ENCODE peak calls at places on chromosomes 3 and 15, in four cellular contexts. One of them, this sample, is unnamed.

GRCh38 chr3:5479229-5479799 is 291.8 kb downstream of the EDEM1 start:
- DNase-seq in activated CD4-positive, alpha-beta T cell treated with anti-CD3 and anti-CD28 coated beads, Interleukin-2, amount 50 U/mL, for 48 hours: no peak
- DNase-seq in HFF-Myc: no peak
- DNase-seq in stimulated activated CD4-positive, alpha-beta T cell treated with anti-CD3 and anti-CD28 coated beads, Interleukin-12 subunit alpha, Interleukin-12 subunit beta, amount 100 ng/mL, for 4 hours: no peak
- DNase-seq in this sample: no peak

GRCh38 chr3:46019707-46020106 is 7.6 kb downstream of the XCR1 start:
- DNase-seq in HFF-Myc: no peak
- DNase-seq in stimulated activated CD4-positive, alpha-beta T cell treated with anti-CD3 and anti-CD28 coated beads, Interleukin-12 subunit alpha, Interleukin-12 subunit beta, amount 100 ng/mL, for 4 hours: no peak
- DNase-seq in activated CD4-positive, alpha-beta T cell treated with anti-CD3 and anti-CD28 coated beads, Interleukin-2, amount 50 U/mL, for 48 hours: peak
- DNase-seq in this sample: peak

GRCh38 chr3:76442374-76442915 is 597.5 kb upstream of the ROBO2 start:
- DNase-seq in activated CD4-positive, alpha-beta T cell treated with anti-CD3 and anti-CD28 coated beads, Interleukin-2, amount 50 U/mL, for 48 hours: no peak
- DNase-seq in HFF-Myc: no peak
- DNase-seq in stimulated activated CD4-positive, alpha-beta T cell treated with anti-CD3 and anti-CD28 coated beads, Interleukin-12 subunit alpha, Interleukin-12 subunit beta, amount 100 ng/mL, for 4 hours: no peak
- DNase-seq in this sample: no peak

GRCh38 chr3:85821130-85821756 is 862.5 kb downstream of the CADM2 start:
- DNase-seq in HFF-Myc: no peak
- DNase-seq in activated CD4-positive, alpha-beta T cell treated with anti-CD3 and anti-CD28 coated beads, Interleukin-2, amount 50 U/mL, for 48 hours: no peak
- DNase-seq in stimulated activated CD4-positive, alpha-beta T cell treated with anti-CD3 and anti-CD28 coated beads, Interleukin-12 subunit alpha, Interleukin-12 subunit beta, amount 100 ng/mL, for 4 hours: no peak
- DNase-seq in this sample: no peak

GRCh38 chr3:149371001-149371722 is 6.3 kb downstream of the TM4SF1 start:
- DNase-seq in activated CD4-positive, alpha-beta T cell treated with anti-CD3 and anti-CD28 coated beads, Interleukin-2, amount 50 U/mL, for 48 hours: no peak
- DNase-seq in stimulated activated CD4-positive, alpha-beta T cell treated with anti-CD3 and anti-CD28 coated beads, Interleukin-12 subunit alpha, Interleukin-12 subunit beta, amount 100 ng/mL, for 4 hours: no peak
- DNase-seq in HFF-Myc: no peak
- DNase-seq in this sample: no peak

GRCh38 chr3:13538520-13539284 is 10.2 kb upstream of the FBLN2 start:
- DNase-seq in HFF-Myc: no peak
- DNase-seq in activated CD4-positive, alpha-beta T cell treated with anti-CD3 and anti-CD28 coated beads, Interleukin-2, amount 50 U/mL, for 48 hours: no peak
- DNase-seq in stimulated activated CD4-positive, alpha-beta T cell treated with anti-CD3 and anti-CD28 coated beads, Interleukin-12 subunit alpha, Interleukin-12 subunit beta, amount 100 ng/mL, for 4 hours: no peak
- DNase-seq in this sample: no peak

GRCh38 chr3:126087552-126088175 is 3.7 kb upstream of the SLC41A3 start:
- DNase-seq in activated CD4-positive, alpha-beta T cell treated with anti-CD3 and anti-CD28 coated beads, Interleukin-2, amount 50 U/mL, for 48 hours: no peak
- DNase-seq in stimulated activated CD4-positive, alpha-beta T cell treated with anti-CD3 and anti-CD28 coated beads, Interleukin-12 subunit alpha, Interleukin-12 subunit beta, amount 100 ng/mL, for 4 hours: no peak
- DNase-seq in HFF-Myc: no peak
- DNase-seq in this sample: no peak

GRCh38 chr3:115595611-115596010 is 27.7 kb upstream of the GAP43 start:
- DNase-seq in activated CD4-positive, alpha-beta T cell treated with anti-CD3 and anti-CD28 coated beads, Interleukin-2, amount 50 U/mL, for 48 hours: no peak
- DNase-seq in stimulated activated CD4-positive, alpha-beta T cell treated with anti-CD3 and anti-CD28 coated beads, Interleukin-12 subunit alpha, Interleukin-12 subunit beta, amount 100 ng/mL, for 4 hours: no peak
- DNase-seq in HFF-Myc: no peak
- DNase-seq in this sample: no peak

GRCh38 chr3:3664916-3665315 is 134.3 kb upstream of the LRRN1 start:
- DNase-seq in stimulated activated CD4-positive, alpha-beta T cell treated with anti-CD3 and anti-CD28 coated beads, Interleukin-12 subunit alpha, Interleukin-12 subunit beta, amount 100 ng/mL, for 4 hours: no peak
- DNase-seq in activated CD4-positive, alpha-beta T cell treated with anti-CD3 and anti-CD28 coated beads, Interleukin-2, amount 50 U/mL, for 48 hours: no peak
- DNase-seq in HFF-Myc: no peak
- DNase-seq in this sample: no peak

GRCh38 chr15:57865294-57865693 is 158.8 kb downstream of the POLR2M start:
- DNase-seq in activated CD4-positive, alpha-beta T cell treated with anti-CD3 and anti-CD28 coated beads, Interleukin-2, amount 50 U/mL, for 48 hours: no peak
- DNase-seq in HFF-Myc: no peak
- DNase-seq in stimulated activated CD4-positive, alpha-beta T cell treated with anti-CD3 and anti-CD28 coated beads, Interleukin-12 subunit alpha, Interleukin-12 subunit beta, amount 100 ng/mL, for 4 hours: no peak
- DNase-seq in this sample: no peak

GRCh38 chr15:32677238-32677750 is 35.8 kb downstream of the SCG5 start:
- DNase-seq in stimulated activated CD4-positive, alpha-beta T cell treated with anti-CD3 and anti-CD28 coated beads, Interleukin-12 subunit alpha, Interleukin-12 subunit beta, amount 100 ng/mL, for 4 hours: no peak
- DNase-seq in activated CD4-positive, alpha-beta T cell treated with anti-CD3 and anti-CD28 coated beads, Interleukin-2, amount 50 U/mL, for 48 hours: no peak
- DNase-seq in HFF-Myc: no peak
- DNase-seq in this sample: no peak

GRCh38 chr15:84844964-84845363 is 27.8 kb downstream of the ALPK3 start:
- DNase-seq in stimulated activated CD4-positive, alpha-beta T cell treated with anti-CD3 and anti-CD28 coated beads, Interleukin-12 subunit alpha, Interleukin-12 subunit beta, amount 100 ng/mL, for 4 hours: no peak
- DNase-seq in activated CD4-positive, alpha-beta T cell treated with anti-CD3 and anti-CD28 coated beads, Interleukin-2, amount 50 U/mL, for 48 hours: no peak
- DNase-seq in HFF-Myc: no peak
- DNase-seq in this sample: no peak

GRCh38 chr3:32391643-32392529 is at the start of gene CMTM7:
- DNase-seq in HFF-Myc: no peak
- DNase-seq in activated CD4-positive, alpha-beta T cell treated with anti-CD3 and anti-CD28 coated beads, Interleukin-2, amount 50 U/mL, for 48 hours: peak
- DNase-seq in stimulated activated CD4-positive, alpha-beta T cell treated with anti-CD3 and anti-CD28 coated beads, Interleukin-12 subunit alpha, Interleukin-12 subunit beta, amount 100 ng/mL, for 4 hours: peak
- DNase-seq in this sample: peak

GRCh38 chr3:168817177-168817576 is 721.5 kb upstream of the GOLIM4 start:
- DNase-seq in activated CD4-positive, alpha-beta T cell treated with anti-CD3 and anti-CD28 coated beads, Interleukin-2, amount 50 U/mL, for 48 hours: no peak
- DNase-seq in HFF-Myc: no peak
- DNase-seq in stimulated activated CD4-positive, alpha-beta T cell treated with anti-CD3 and anti-CD28 coated beads, Interleukin-12 subunit alpha, Interleukin-12 subunit beta, amount 100 ng/mL, for 4 hours: no peak
- DNase-seq in this sample: no peak

GRCh38 chr15:89129123-89129815 is 41.0 kb downstream of the ABHD2 start:
- DNase-seq in HFF-Myc: no peak
- DNase-seq in stimulated activated CD4-positive, alpha-beta T cell treated with anti-CD3 and anti-CD28 coated beads, Interleukin-12 subunit alpha, Interleukin-12 subunit beta, amount 100 ng/mL, for 4 hours: peak
- DNase-seq in activated CD4-positive, alpha-beta T cell treated with anti-CD3 and anti-CD28 coated beads, Interleukin-2, amount 50 U/mL, for 48 hours: peak
- DNase-seq in this sample: peak

GRCh38 chr3:166663194-166663593 is 716.9 kb downstream of the ZBBX start:
- DNase-seq in stimulated activated CD4-positive, alpha-beta T cell treated with anti-CD3 and anti-CD28 coated beads, Interleukin-12 subunit alpha, Interleukin-12 subunit beta, amount 100 ng/mL, for 4 hours: no peak
- DNase-seq in activated CD4-positive, alpha-beta T cell treated with anti-CD3 and anti-CD28 coated beads, Interleukin-2, amount 50 U/mL, for 48 hours: no peak
- DNase-seq in HFF-Myc: no peak
- DNase-seq in this sample: no peak

GRCh38 chr3:141498592-141499223 is 11.9 kb downstream of the RASA2 start:
- DNase-seq in stimulated activated CD4-positive, alpha-beta T cell treated with anti-CD3 and anti-CD28 coated beads, Interleukin-12 subunit alpha, Interleukin-12 subunit beta, amount 100 ng/mL, for 4 hours: peak
- DNase-seq in HFF-Myc: no peak
- DNase-seq in activated CD4-positive, alpha-beta T cell treated with anti-CD3 and anti-CD28 coated beads, Interleukin-2, amount 50 U/mL, for 48 hours: peak
- DNase-seq in this sample: peak

GRCh38 chr3:97245201-97245910 is 431.0 kb downstream of the EPHA6 start:
- DNase-seq in HFF-Myc: no peak
- DNase-seq in activated CD4-positive, alpha-beta T cell treated with anti-CD3 and anti-CD28 coated beads, Interleukin-2, amount 50 U/mL, for 48 hours: no peak
- DNase-seq in stimulated activated CD4-positive, alpha-beta T cell treated with anti-CD3 and anti-CD28 coated beads, Interleukin-12 subunit alpha, Interleukin-12 subunit beta, amount 100 ng/mL, for 4 hours: no peak
- DNase-seq in this sample: no peak

GRCh38 chr15:71683401-71684274 is 126.7 kb upstream of the NR2E3 start:
- DNase-seq in stimulated activated CD4-positive, alpha-beta T cell treated with anti-CD3 and anti-CD28 coated beads, Interleukin-12 subunit alpha, Interleukin-12 subunit beta, amount 100 ng/mL, for 4 hours: no peak
- DNase-seq in HFF-Myc: no peak
- DNase-seq in activated CD4-positive, alpha-beta T cell treated with anti-CD3 and anti-CD28 coated beads, Interleukin-2, amount 50 U/mL, for 48 hours: no peak
- DNase-seq in this sample: no peak

GRCh38 chr3:195260286-195260905 is 10.6 kb downstream of the XXYLT1 start:
- DNase-seq in activated CD4-positive, alpha-beta T cell treated with anti-CD3 and anti-CD28 coated beads, Interleukin-2, amount 50 U/mL, for 48 hours: peak
- DNase-seq in HFF-Myc: no peak
- DNase-seq in stimulated activated CD4-positive, alpha-beta T cell treated with anti-CD3 and anti-CD28 coated beads, Interleukin-12 subunit alpha, Interleukin-12 subunit beta, amount 100 ng/mL, for 4 hours: no peak
- DNase-seq in this sample: no peak

GRCh38 chr15:87267798-87268197 is 988.7 kb downstream of the NTRK3 start:
- DNase-seq in stimulated activated CD4-positive, alpha-beta T cell treated with anti-CD3 and anti-CD28 coated beads, Interleukin-12 subunit alpha, Interleukin-12 subunit beta, amount 100 ng/mL, for 4 hours: no peak
- DNase-seq in activated CD4-positive, alpha-beta T cell treated with anti-CD3 and anti-CD28 coated beads, Interleukin-2, amount 50 U/mL, for 48 hours: no peak
- DNase-seq in HFF-Myc: peak
- DNase-seq in this sample: no peak

GRCh38 chr3:141326123-141326522 is 42.2 kb upstream of the ZBTB38 start:
- DNase-seq in stimulated activated CD4-positive, alpha-beta T cell treated with anti-CD3 and anti-CD28 coated beads, Interleukin-12 subunit alpha, Interleukin-12 subunit beta, amount 100 ng/mL, for 4 hours: no peak
- DNase-seq in HFF-Myc: no peak
- DNase-seq in activated CD4-positive, alpha-beta T cell treated with anti-CD3 and anti-CD28 coated beads, Interleukin-2, amount 50 U/mL, for 48 hours: no peak
- DNase-seq in this sample: no peak

GRCh38 chr3:25035511-25035910 is 392.6 kb upstream of the RARB start:
- DNase-seq in activated CD4-positive, alpha-beta T cell treated with anti-CD3 and anti-CD28 coated beads, Interleukin-2, amount 50 U/mL, for 48 hours: no peak
- DNase-seq in HFF-Myc: no peak
- DNase-seq in stimulated activated CD4-positive, alpha-beta T cell treated with anti-CD3 and anti-CD28 coated beads, Interleukin-12 subunit alpha, Interleukin-12 subunit beta, amount 100 ng/mL, for 4 hours: no peak
- DNase-seq in this sample: no peak

GRCh38 chr15:66703540-66703941 is 1.5 kb downstream of the SMAD6 start:
- DNase-seq in stimulated activated CD4-positive, alpha-beta T cell treated with anti-CD3 and anti-CD28 coated beads, Interleukin-12 subunit alpha, Interleukin-12 subunit beta, amount 100 ng/mL, for 4 hours: no peak
- DNase-seq in activated CD4-positive, alpha-beta T cell treated with anti-CD3 and anti-CD28 coated beads, Interleukin-2, amount 50 U/mL, for 48 hours: peak
- DNase-seq in HFF-Myc: no peak
- DNase-seq in this sample: peak

GRCh38 chr15:47715402-47715801 is 1.9 kb upstream of the SEMA6D start:
- DNase-seq in stimulated activated CD4-positive, alpha-beta T cell treated with anti-CD3 and anti-CD28 coated beads, Interleukin-12 subunit alpha, Interleukin-12 subunit beta, amount 100 ng/mL, for 4 hours: no peak
- DNase-seq in activated CD4-positive, alpha-beta T cell treated with anti-CD3 and anti-CD28 coated beads, Interleukin-2, amount 50 U/mL, for 48 hours: no peak
- DNase-seq in HFF-Myc: no peak
- DNase-seq in this sample: no peak

GRCh38 chr3:180980612-180981011 is 8.9 kb downstream of the DNAJC19 start:
- DNase-seq in stimulated activated CD4-positive, alpha-beta T cell treated with anti-CD3 and anti-CD28 coated beads, Interleukin-12 subunit alpha, Interleukin-12 subunit beta, amount 100 ng/mL, for 4 hours: no peak
- DNase-seq in HFF-Myc: no peak
- DNase-seq in activated CD4-positive, alpha-beta T cell treated with anti-CD3 and anti-CD28 coated beads, Interleukin-2, amount 50 U/mL, for 48 hours: no peak
- DNase-seq in this sample: no peak

GRCh38 chr15:39367591-39367990 is 213.3 kb upstream of the THBS1 start:
- DNase-seq in activated CD4-positive, alpha-beta T cell treated with anti-CD3 and anti-CD28 coated beads, Interleukin-2, amount 50 U/mL, for 48 hours: no peak
- DNase-seq in HFF-Myc: no peak
- DNase-seq in stimulated activated CD4-positive, alpha-beta T cell treated with anti-CD3 and anti-CD28 coated beads, Interleukin-12 subunit alpha, Interleukin-12 subunit beta, amount 100 ng/mL, for 4 hours: no peak
- DNase-seq in this sample: no peak

GRCh38 chr3:28301607-28302158 is 46.8 kb upstream of the ZCWPW2 start:
- DNase-seq in activated CD4-positive, alpha-beta T cell treated with anti-CD3 and anti-CD28 coated beads, Interleukin-2, amount 50 U/mL, for 48 hours: no peak
- DNase-seq in HFF-Myc: no peak
- DNase-seq in stimulated activated CD4-positive, alpha-beta T cell treated with anti-CD3 and anti-CD28 coated beads, Interleukin-12 subunit alpha, Interleukin-12 subunit beta, amount 100 ng/mL, for 4 hours: no peak
- DNase-seq in this sample: no peak

GRCh38 chr3:102530443-102531195 is 95.8 kb downstream of the ZPLD1 start:
- DNase-seq in HFF-Myc: no peak
- DNase-seq in activated CD4-positive, alpha-beta T cell treated with anti-CD3 and anti-CD28 coated beads, Interleukin-2, amount 50 U/mL, for 48 hours: no peak
- DNase-seq in stimulated activated CD4-positive, alpha-beta T cell treated with anti-CD3 and anti-CD28 coated beads, Interleukin-12 subunit alpha, Interleukin-12 subunit beta, amount 100 ng/mL, for 4 hours: no peak
- DNase-seq in this sample: no peak

GRCh38 chr3:87260270-87260669 is 16.1 kb downstream of the POU1F1 start:
- DNase-seq in activated CD4-positive, alpha-beta T cell treated with anti-CD3 and anti-CD28 coated beads, Interleukin-2, amount 50 U/mL, for 48 hours: peak
- DNase-seq in HFF-Myc: peak
- DNase-seq in stimulated activated CD4-positive, alpha-beta T cell treated with anti-CD3 and anti-CD28 coated beads, Interleukin-12 subunit alpha, Interleukin-12 subunit beta, amount 100 ng/mL, for 4 hours: peak
- DNase-seq in this sample: peak

GRCh38 chr3:52614689-52615088 is 71.0 kb downstream of the PBRM1 start:
- DNase-seq in activated CD4-positive, alpha-beta T cell treated with anti-CD3 and anti-CD28 coated beads, Interleukin-2, amount 50 U/mL, for 48 hours: no peak
- DNase-seq in stimulated activated CD4-positive, alpha-beta T cell treated with anti-CD3 and anti-CD28 coated beads, Interleukin-12 subunit alpha, Interleukin-12 subunit beta, amount 100 ng/mL, for 4 hours: no peak
- DNase-seq in HFF-Myc: no peak
- DNase-seq in this sample: no peak

GRCh38 chr3:192419312-192419711 is 308.0 kb downstream of the FGF12 start:
- DNase-seq in activated CD4-positive, alpha-beta T cell treated with anti-CD3 and anti-CD28 coated beads, Interleukin-2, amount 50 U/mL, for 48 hours: no peak
- DNase-seq in stimulated activated CD4-positive, alpha-beta T cell treated with anti-CD3 and anti-CD28 coated beads, Interleukin-12 subunit alpha, Interleukin-12 subunit beta, amount 100 ng/mL, for 4 hours: no peak
- DNase-seq in HFF-Myc: no peak
- DNase-seq in this sample: no peak

GRCh38 chr3:9047465-9048346 is 84.4 kb upstream of the RAD18 start:
- DNase-seq in activated CD4-positive, alpha-beta T cell treated with anti-CD3 and anti-CD28 coated beads, Interleukin-2, amount 50 U/mL, for 48 hours: no peak
- DNase-seq in stimulated activated CD4-positive, alpha-beta T cell treated with anti-CD3 and anti-CD28 coated beads, Interleukin-12 subunit alpha, Interleukin-12 subunit beta, amount 100 ng/mL, for 4 hours: no peak
- DNase-seq in HFF-Myc: no peak
- DNase-seq in this sample: no peak

GRCh38 chr15:62964251-62964650 is 78.3 kb upstream of the TPM1 start:
- DNase-seq in HFF-Myc: no peak
- DNase-seq in stimulated activated CD4-positive, alpha-beta T cell treated with anti-CD3 and anti-CD28 coated beads, Interleukin-12 subunit alpha, Interleukin-12 subunit beta, amount 100 ng/mL, for 4 hours: no peak
- DNase-seq in activated CD4-positive, alpha-beta T cell treated with anti-CD3 and anti-CD28 coated beads, Interleukin-2, amount 50 U/mL, for 48 hours: no peak
- DNase-seq in this sample: no peak

This sample was measured in activated naive CD8-positive, alpha-beta T cell treated with anti-CD3 and anti-CD28 coated beads for 36 hours.